ENCODE peak calls at places on chromosomes 12 and 14, in nine cellular contexts. One of them, this sample, is unnamed.

GRCh38 chr12:129083121-129083520 is 229.8 kb downstream of the GLT1D1 start:
- DNase-seq in cardiac fibroblast: no peak
- DNase-seq in ACHN: no peak
- DNase-seq in WTC11: no peak
- DNase-seq in OCI-LY7: no peak
- DNase-seq in stimulated activated CD4-positive, alpha-beta T cell treated with anti-CD3 and anti-CD28 coated beads, Interleukin-15, amount 100 ng/mL, for 1 hour: no peak
- DNase-seq in stimulated activated CD8-positive, alpha-beta memory T cell treated with anti-CD3 and anti-CD28 coated beads, Interleukin-7, amount 100 ng/mL, for 1 hour: no peak
- DNase-seq in NCI-H510A: no peak
- DNase-seq in NCI-H2171 treated with DMSO at 0.1 percent for 48 hours: no peak
- DNase-seq in this sample: no peak

GRCh38 chr12:114916531-114916930 is 232.6 kb upstream of the TBX3 start:
- DNase-seq in cardiac fibroblast: no peak
- DNase-seq in ACHN: no peak
- DNase-seq in WTC11: no peak
- DNase-seq in OCI-LY7: no peak
- DNase-seq in stimulated activated CD4-positive, alpha-beta T cell treated with anti-CD3 and anti-CD28 coated beads, Interleukin-15, amount 100 ng/mL, for 1 hour: no peak
- DNase-seq in stimulated activated CD8-positive, alpha-beta memory T cell treated with anti-CD3 and anti-CD28 coated beads, Interleukin-7, amount 100 ng/mL, for 1 hour: no peak
- DNase-seq in NCI-H510A: no peak
- DNase-seq in NCI-H2171 treated with DMSO at 0.1 percent for 48 hours: no peak
- DNase-seq in this sample: no peak

GRCh38 chr12:94244165-94245133 is 96.1 kb downstream of the PLXNC1 start:
- DNase-seq in cardiac fibroblast: no peak
- DNase-seq in ACHN: no peak
- DNase-seq in WTC11: no peak
- DNase-seq in OCI-LY7: peak; percentile 51
- DNase-seq in stimulated activated CD4-positive, alpha-beta T cell treated with anti-CD3 and anti-CD28 coated beads, Interleukin-15, amount 100 ng/mL, for 1 hour: no peak
- DNase-seq in stimulated activated CD8-positive, alpha-beta memory T cell treated with anti-CD3 and anti-CD28 coated beads, Interleukin-7, amount 100 ng/mL, for 1 hour: peak; percentile 20
- DNase-seq in NCI-H510A: no peak
- DNase-seq in NCI-H2171 treated with DMSO at 0.1 percent for 48 hours: no peak
- DNase-seq in this sample: no peak

GRCh38 chr14:34718750-34719304 is 4.4 kb upstream of the CFL2 start:
- DNase-seq in cardiac fibroblast: peak; percentile 68
- DNase-seq in ACHN: no peak
- DNase-seq in WTC11: no peak
- DNase-seq in OCI-LY7: no peak
- DNase-seq in stimulated activated CD4-positive, alpha-beta T cell treated with anti-CD3 and anti-CD28 coated beads, Interleukin-15, amount 100 ng/mL, for 1 hour: no peak
- DNase-seq in stimulated activated CD8-positive, alpha-beta memory T cell treated with anti-CD3 and anti-CD28 coated beads, Interleukin-7, amount 100 ng/mL, for 1 hour: no peak
- DNase-seq in NCI-H510A: no peak
- DNase-seq in NCI-H2171 treated with DMSO at 0.1 percent for 48 hours: no peak
- DNase-seq in this sample: no peak

GRCh38 chr12:76183459-76184186 is 99.1 kb upstream of the NAP1L1 start:
- DNase-seq in cardiac fibroblast: peak; percentile 99
- DNase-seq in ACHN: peak; percentile 97
- DNase-seq in WTC11: no peak
- DNase-seq in OCI-LY7: no peak
- DNase-seq in stimulated activated CD4-positive, alpha-beta T cell treated with anti-CD3 and anti-CD28 coated beads, Interleukin-15, amount 100 ng/mL, for 1 hour: no peak
- DNase-seq in stimulated activated CD8-positive, alpha-beta memory T cell treated with anti-CD3 and anti-CD28 coated beads, Interleukin-7, amount 100 ng/mL, for 1 hour: no peak
- DNase-seq in NCI-H510A: no peak
- DNase-seq in NCI-H2171 treated with DMSO at 0.1 percent for 48 hours: no peak
- DNase-seq in this sample: no peak

GRCh38 chr12:63003223-63003819 is 68.4 kb upstream of the PPM1H start:
- DNase-seq in cardiac fibroblast: no peak
- DNase-seq in ACHN: no peak
- DNase-seq in WTC11: no peak
- DNase-seq in OCI-LY7: no peak
- DNase-seq in stimulated activated CD4-positive, alpha-beta T cell treated with anti-CD3 and anti-CD28 coated beads, Interleukin-15, amount 100 ng/mL, for 1 hour: no peak
- DNase-seq in stimulated activated CD8-positive, alpha-beta memory T cell treated with anti-CD3 and anti-CD28 coated beads, Interleukin-7, amount 100 ng/mL, for 1 hour: no peak
- DNase-seq in NCI-H510A: no peak
- DNase-seq in NCI-H2171 treated with DMSO at 0.1 percent for 48 hours: no peak
- DNase-seq in this sample: no peak

GRCh38 chr12:73731658-73732057 is 806.0 kb upstream of the ATXN7L3B start:
- DNase-seq in cardiac fibroblast: no peak
- DNase-seq in ACHN: no peak
- DNase-seq in WTC11: no peak
- DNase-seq in OCI-LY7: no peak
- DNase-seq in stimulated activated CD4-positive, alpha-beta T cell treated with anti-CD3 and anti-CD28 coated beads, Interleukin-15, amount 100 ng/mL, for 1 hour: no peak
- DNase-seq in stimulated activated CD8-positive, alpha-beta memory T cell treated with anti-CD3 and anti-CD28 coated beads, Interleukin-7, amount 100 ng/mL, for 1 hour: no peak
- DNase-seq in NCI-H510A: no peak
- DNase-seq in NCI-H2171 treated with DMSO at 0.1 percent for 48 hours: no peak
- DNase-seq in this sample: no peak

GRCh38 chr12:124543591-124544310 is 23.7 kb downstream of the NCOR2 start:
- DNase-seq in cardiac fibroblast: no peak
- DNase-seq in ACHN: peak; percentile 96
- DNase-seq in WTC11: no peak
- DNase-seq in OCI-LY7: peak; percentile 61
- DNase-seq in stimulated activated CD4-positive, alpha-beta T cell treated with anti-CD3 and anti-CD28 coated beads, Interleukin-15, amount 100 ng/mL, for 1 hour: no peak
- DNase-seq in stimulated activated CD8-positive, alpha-beta memory T cell treated with anti-CD3 and anti-CD28 coated beads, Interleukin-7, amount 100 ng/mL, for 1 hour: no peak
- DNase-seq in NCI-H510A: no peak
- DNase-seq in NCI-H2171 treated with DMSO at 0.1 percent for 48 hours: peak; percentile 81
- DNase-seq in this sample: no peak

GRCh38 chr14:101707285-101707842 is 54.1 kb upstream of the PPP2R5C start:
- DNase-seq in cardiac fibroblast: peak; percentile 90
- DNase-seq in ACHN: peak; percentile 64
- DNase-seq in WTC11: peak; percentile 67
- DNase-seq in OCI-LY7: peak; percentile 83
- DNase-seq in stimulated activated CD4-positive, alpha-beta T cell treated with anti-CD3 and anti-CD28 coated beads, Interleukin-15, amount 100 ng/mL, for 1 hour: no peak
- DNase-seq in stimulated activated CD8-positive, alpha-beta memory T cell treated with anti-CD3 and anti-CD28 coated beads, Interleukin-7, amount 100 ng/mL, for 1 hour: no peak
- DNase-seq in NCI-H510A: peak; percentile 41
- DNase-seq in NCI-H2171 treated with DMSO at 0.1 percent for 48 hours: peak; percentile 83
- DNase-seq in this sample: peak; percentile 59

GRCh38 chr14:35047961-35048513 is 2.0 kb downstream of the FAM177A1 start:
- DNase-seq in cardiac fibroblast: no peak
- DNase-seq in ACHN: no peak
- DNase-seq in WTC11: no peak
- DNase-seq in OCI-LY7: no peak
- DNase-seq in stimulated activated CD4-positive, alpha-beta T cell treated with anti-CD3 and anti-CD28 coated beads, Interleukin-15, amount 100 ng/mL, for 1 hour: no peak
- DNase-seq in stimulated activated CD8-positive, alpha-beta memory T cell treated with anti-CD3 and anti-CD28 coated beads, Interleukin-7, amount 100 ng/mL, for 1 hour: no peak
- DNase-seq in NCI-H510A: no peak
- DNase-seq in NCI-H2171 treated with DMSO at 0.1 percent for 48 hours: no peak
- DNase-seq in this sample: no peak

GRCh38 chr12:132561784-132562156 is 48.6 kb downstream of the LRCOL1 start:
- DNase-seq in cardiac fibroblast: no peak
- DNase-seq in ACHN: peak; percentile 64
- DNase-seq in WTC11: peak; percentile 77
- DNase-seq in OCI-LY7: peak; percentile 48
- DNase-seq in stimulated activated CD4-positive, alpha-beta T cell treated with anti-CD3 and anti-CD28 coated beads, Interleukin-15, amount 100 ng/mL, for 1 hour: no peak
- DNase-seq in stimulated activated CD8-positive, alpha-beta memory T cell treated with anti-CD3 and anti-CD28 coated beads, Interleukin-7, amount 100 ng/mL, for 1 hour: no peak
- DNase-seq in NCI-H510A: no peak
- DNase-seq in NCI-H2171 treated with DMSO at 0.1 percent for 48 hours: peak; percentile 18
- DNase-seq in this sample: no peak

GRCh38 chr12:122988612-122989442 is 8.3 kb downstream of the ARL6IP4 start:
- DNase-seq in cardiac fibroblast: no peak
- DNase-seq in ACHN: no peak
- DNase-seq in WTC11: no peak
- DNase-seq in OCI-LY7: no peak
- DNase-seq in stimulated activated CD4-positive, alpha-beta T cell treated with anti-CD3 and anti-CD28 coated beads, Interleukin-15, amount 100 ng/mL, for 1 hour: no peak
- DNase-seq in stimulated activated CD8-positive, alpha-beta memory T cell treated with anti-CD3 and anti-CD28 coated beads, Interleukin-7, amount 100 ng/mL, for 1 hour: no peak
- DNase-seq in NCI-H510A: no peak
- DNase-seq in NCI-H2171 treated with DMSO at 0.1 percent for 48 hours: no peak
- DNase-seq in this sample: no peak

GRCh38 chr14:92704036-92704804 is 44.2 kb downstream of the LGMN start:
- DNase-seq in cardiac fibroblast: no peak
- DNase-seq in ACHN: no peak
- DNase-seq in WTC11: no peak
- DNase-seq in OCI-LY7: peak; percentile 53
- DNase-seq in stimulated activated CD4-positive, alpha-beta T cell treated with anti-CD3 and anti-CD28 coated beads, Interleukin-15, amount 100 ng/mL, for 1 hour: no peak
- DNase-seq in stimulated activated CD8-positive, alpha-beta memory T cell treated with anti-CD3 and anti-CD28 coated beads, Interleukin-7, amount 100 ng/mL, for 1 hour: no peak
- DNase-seq in NCI-H510A: no peak
- DNase-seq in NCI-H2171 treated with DMSO at 0.1 percent for 48 hours: no peak
- DNase-seq in this sample: no peak

GRCh38 chr12:26869908-26870459 is 37.0 kb upstream of the ITPR2 start:
- DNase-seq in cardiac fibroblast: no peak
- DNase-seq in ACHN: no peak
- DNase-seq in WTC11: no peak
- DNase-seq in OCI-LY7: no peak
- DNase-seq in stimulated activated CD4-positive, alpha-beta T cell treated with anti-CD3 and anti-CD28 coated beads, Interleukin-15, amount 100 ng/mL, for 1 hour: no peak
- DNase-seq in stimulated activated CD8-positive, alpha-beta memory T cell treated with anti-CD3 and anti-CD28 coated beads, Interleukin-7, amount 100 ng/mL, for 1 hour: no peak
- DNase-seq in NCI-H510A: peak; percentile 5
- DNase-seq in NCI-H2171 treated with DMSO at 0.1 percent for 48 hours: no peak
- DNase-seq in this sample: no peak

GRCh38 chr12:109804820-109805761 is 28.1 kb downstream of the TRPV4 start:
- DNase-seq in cardiac fibroblast: peak; percentile 64
- DNase-seq in ACHN: peak; percentile 63
- DNase-seq in WTC11: peak; percentile 82
- DNase-seq in OCI-LY7: peak; percentile 62
- DNase-seq in stimulated activated CD4-positive, alpha-beta T cell treated with anti-CD3 and anti-CD28 coated beads, Interleukin-15, amount 100 ng/mL, for 1 hour: peak; percentile 36
- DNase-seq in stimulated activated CD8-positive, alpha-beta memory T cell treated with anti-CD3 and anti-CD28 coated beads, Interleukin-7, amount 100 ng/mL, for 1 hour: peak; percentile 32
- DNase-seq in NCI-H510A: no peak
- DNase-seq in NCI-H2171 treated with DMSO at 0.1 percent for 48 hours: peak; percentile 46
- DNase-seq in this sample: no peak

GRCh38 chr12:90401185-90401584 is 553.8 kb downstream of the CCER1 start:
- DNase-seq in cardiac fibroblast: no peak
- DNase-seq in ACHN: no peak
- DNase-seq in WTC11: no peak
- DNase-seq in OCI-LY7: no peak
- DNase-seq in stimulated activated CD4-positive, alpha-beta T cell treated with anti-CD3 and anti-CD28 coated beads, Interleukin-15, amount 100 ng/mL, for 1 hour: no peak
- DNase-seq in stimulated activated CD8-positive, alpha-beta memory T cell treated with anti-CD3 and anti-CD28 coated beads, Interleukin-7, amount 100 ng/mL, for 1 hour: no peak
- DNase-seq in NCI-H510A: no peak
- DNase-seq in NCI-H2171 treated with DMSO at 0.1 percent for 48 hours: no peak
- DNase-seq in this sample: no peak

GRCh38 chr12:77625441-77625840 is 205.3 kb upstream of the NAV3 start:
- DNase-seq in cardiac fibroblast: peak; percentile 82
- DNase-seq in ACHN: peak; percentile 78
- DNase-seq in WTC11: no peak
- DNase-seq in OCI-LY7: no peak
- DNase-seq in stimulated activated CD4-positive, alpha-beta T cell treated with anti-CD3 and anti-CD28 coated beads, Interleukin-15, amount 100 ng/mL, for 1 hour: no peak
- DNase-seq in stimulated activated CD8-positive, alpha-beta memory T cell treated with anti-CD3 and anti-CD28 coated beads, Interleukin-7, amount 100 ng/mL, for 1 hour: no peak
- DNase-seq in NCI-H510A: no peak
- DNase-seq in NCI-H2171 treated with DMSO at 0.1 percent for 48 hours: no peak
- DNase-seq in this sample: no peak

GRCh38 chr14:105917933-105918436 is 391.6 kb downstream of the TMEM121 start:
- DNase-seq in cardiac fibroblast: no peak
- DNase-seq in ACHN: no peak
- DNase-seq in WTC11: no peak
- DNase-seq in OCI-LY7: no peak
- DNase-seq in stimulated activated CD4-positive, alpha-beta T cell treated with anti-CD3 and anti-CD28 coated beads, Interleukin-15, amount 100 ng/mL, for 1 hour: no peak
- DNase-seq in stimulated activated CD8-positive, alpha-beta memory T cell treated with anti-CD3 and anti-CD28 coated beads, Interleukin-7, amount 100 ng/mL, for 1 hour: no peak
- DNase-seq in NCI-H510A: no peak
- DNase-seq in NCI-H2171 treated with DMSO at 0.1 percent for 48 hours: no peak
- DNase-seq in this sample: no peak

GRCh38 chr12:74647241-74647640 is 109.6 kb downstream of the ATXN7L3B start:
- DNase-seq in cardiac fibroblast: no peak
- DNase-seq in ACHN: no peak
- DNase-seq in WTC11: no peak
- DNase-seq in OCI-LY7: no peak
- DNase-seq in stimulated activated CD4-positive, alpha-beta T cell treated with anti-CD3 and anti-CD28 coated beads, Interleukin-15, amount 100 ng/mL, for 1 hour: no peak
- DNase-seq in stimulated activated CD8-positive, alpha-beta memory T cell treated with anti-CD3 and anti-CD28 coated beads, Interleukin-7, amount 100 ng/mL, for 1 hour: no peak
- DNase-seq in NCI-H510A: no peak
- DNase-seq in NCI-H2171 treated with DMSO at 0.1 percent for 48 hours: no peak
- DNase-seq in this sample: no peak

GRCh38 chr12:88585054-88585453 is 4.8 kb upstream of the KITLG start:
- DNase-seq in cardiac fibroblast: no peak
- DNase-seq in ACHN: no peak
- DNase-seq in WTC11: no peak
- DNase-seq in OCI-LY7: no peak
- DNase-seq in stimulated activated CD4-positive, alpha-beta T cell treated with anti-CD3 and anti-CD28 coated beads, Interleukin-15, amount 100 ng/mL, for 1 hour: no peak
- DNase-seq in stimulated activated CD8-positive, alpha-beta memory T cell treated with anti-CD3 and anti-CD28 coated beads, Interleukin-7, amount 100 ng/mL, for 1 hour: no peak
- DNase-seq in NCI-H510A: no peak
- DNase-seq in NCI-H2171 treated with DMSO at 0.1 percent for 48 hours: no peak
- DNase-seq in this sample: no peak

GRCh38 chr12:89993632-89994031 is 285.0 kb upstream of the ATP2B1 start:
- DNase-seq in cardiac fibroblast: no peak
- DNase-seq in ACHN: no peak
- DNase-seq in WTC11: no peak
- DNase-seq in OCI-LY7: no peak
- DNase-seq in stimulated activated CD4-positive, alpha-beta T cell treated with anti-CD3 and anti-CD28 coated beads, Interleukin-15, amount 100 ng/mL, for 1 hour: no peak
- DNase-seq in stimulated activated CD8-positive, alpha-beta memory T cell treated with anti-CD3 and anti-CD28 coated beads, Interleukin-7, amount 100 ng/mL, for 1 hour: no peak
- DNase-seq in NCI-H510A: no peak
- DNase-seq in NCI-H2171 treated with DMSO at 0.1 percent for 48 hours: no peak
- DNase-seq in this sample: no peak

GRCh38 chr12:125017801-125018200 is 24.4 kb downstream of the BRI3BP start:
- DNase-seq in cardiac fibroblast: no peak
- DNase-seq in ACHN: no peak
- DNase-seq in WTC11: no peak
- DNase-seq in OCI-LY7: no peak
- DNase-seq in stimulated activated CD4-positive, alpha-beta T cell treated with anti-CD3 and anti-CD28 coated beads, Interleukin-15, amount 100 ng/mL, for 1 hour: no peak
- DNase-seq in stimulated activated CD8-positive, alpha-beta memory T cell treated with anti-CD3 and anti-CD28 coated beads, Interleukin-7, amount 100 ng/mL, for 1 hour: no peak
- DNase-seq in NCI-H510A: no peak
- DNase-seq in NCI-H2171 treated with DMSO at 0.1 percent for 48 hours: no peak
- DNase-seq in this sample: no peak

GRCh38 chr14:64324461-64325255 is 30.5 kb upstream of the ESR2 start:
- DNase-seq in cardiac fibroblast: peak; percentile 58
- DNase-seq in ACHN: no peak
- DNase-seq in WTC11: no peak
- DNase-seq in OCI-LY7: no peak
- DNase-seq in stimulated activated CD4-positive, alpha-beta T cell treated with anti-CD3 and anti-CD28 coated beads, Interleukin-15, amount 100 ng/mL, for 1 hour: no peak
- DNase-seq in stimulated activated CD8-positive, alpha-beta memory T cell treated with anti-CD3 and anti-CD28 coated beads, Interleukin-7, amount 100 ng/mL, for 1 hour: no peak
- DNase-seq in NCI-H510A: no peak
- DNase-seq in NCI-H2171 treated with DMSO at 0.1 percent for 48 hours: peak; percentile 93
- DNase-seq in this sample: no peak

GRCh38 chr14:26199599-26200370 is 398.0 kb downstream of the NOVA1 start:
- DNase-seq in cardiac fibroblast: peak; percentile 48
- DNase-seq in ACHN: peak; percentile 40
- DNase-seq in WTC11: no peak
- DNase-seq in OCI-LY7: no peak
- DNase-seq in stimulated activated CD4-positive, alpha-beta T cell treated with anti-CD3 and anti-CD28 coated beads, Interleukin-15, amount 100 ng/mL, for 1 hour: no peak
- DNase-seq in stimulated activated CD8-positive, alpha-beta memory T cell treated with anti-CD3 and anti-CD28 coated beads, Interleukin-7, amount 100 ng/mL, for 1 hour: no peak
- DNase-seq in NCI-H510A: no peak
- DNase-seq in NCI-H2171 treated with DMSO at 0.1 percent for 48 hours: no peak
- DNase-seq in this sample: no peak

GRCh38 chr12:95736631-95737030 is 53.9 kb downstream of the NTN4 start:
- DNase-seq in cardiac fibroblast: no peak
- DNase-seq in ACHN: no peak
- DNase-seq in WTC11: no peak
- DNase-seq in OCI-LY7: no peak
- DNase-seq in stimulated activated CD4-positive, alpha-beta T cell treated with anti-CD3 and anti-CD28 coated beads, Interleukin-15, amount 100 ng/mL, for 1 hour: no peak
- DNase-seq in stimulated activated CD8-positive, alpha-beta memory T cell treated with anti-CD3 and anti-CD28 coated beads, Interleukin-7, amount 100 ng/mL, for 1 hour: no peak
- DNase-seq in NCI-H510A: no peak
- DNase-seq in NCI-H2171 treated with DMSO at 0.1 percent for 48 hours: no peak
- DNase-seq in this sample: no peak

GRCh38 chr14:88729159-88729558 is 63.6 kb downstream of the EML5 start:
- DNase-seq in cardiac fibroblast: peak; percentile 2
- DNase-seq in ACHN: peak; percentile 1
- DNase-seq in WTC11: no peak
- DNase-seq in OCI-LY7: no peak
- DNase-seq in stimulated activated CD4-positive, alpha-beta T cell treated with anti-CD3 and anti-CD28 coated beads, Interleukin-15, amount 100 ng/mL, for 1 hour: no peak
- DNase-seq in stimulated activated CD8-positive, alpha-beta memory T cell treated with anti-CD3 and anti-CD28 coated beads, Interleukin-7, amount 100 ng/mL, for 1 hour: no peak
- DNase-seq in NCI-H510A: no peak
- DNase-seq in NCI-H2171 treated with DMSO at 0.1 percent for 48 hours: no peak
- DNase-seq in this sample: no peak

GRCh38 chr14:40252817-40253447 is 820.7 kb upstream of the FBXO33 start:
- DNase-seq in cardiac fibroblast: no peak
- DNase-seq in ACHN: no peak
- DNase-seq in WTC11: peak; percentile 11
- DNase-seq in OCI-LY7: peak; percentile 19
- DNase-seq in stimulated activated CD4-positive, alpha-beta T cell treated with anti-CD3 and anti-CD28 coated beads, Interleukin-15, amount 100 ng/mL, for 1 hour: no peak
- DNase-seq in stimulated activated CD8-positive, alpha-beta memory T cell treated with anti-CD3 and anti-CD28 coated beads, Interleukin-7, amount 100 ng/mL, for 1 hour: no peak
- DNase-seq in NCI-H510A: no peak
- DNase-seq in NCI-H2171 treated with DMSO at 0.1 percent for 48 hours: peak; percentile 5
- DNase-seq in this sample: no peak

GRCh38 chr14:91872517-91873470 is 5.5 kb upstream of the TC2N start:
- DNase-seq in cardiac fibroblast: peak; percentile 80
- DNase-seq in ACHN: no peak
- DNase-seq in WTC11: no peak
- DNase-seq in OCI-LY7: peak; percentile 53
- DNase-seq in stimulated activated CD4-positive, alpha-beta T cell treated with anti-CD3 and anti-CD28 coated beads, Interleukin-15, amount 100 ng/mL, for 1 hour: peak; percentile 28
- DNase-seq in stimulated activated CD8-positive, alpha-beta memory T cell treated with anti-CD3 and anti-CD28 coated beads, Interleukin-7, amount 100 ng/mL, for 1 hour: no peak
- DNase-seq in NCI-H510A: no peak
- DNase-seq in NCI-H2171 treated with DMSO at 0.1 percent for 48 hours: no peak
- DNase-seq in this sample: peak; percentile 98

GRCh38 chr12:113748707-113749432 is 217.3 kb downstream of the RBM19 start:
- DNase-seq in cardiac fibroblast: no peak
- DNase-seq in ACHN: no peak
- DNase-seq in WTC11: no peak
- DNase-seq in OCI-LY7: no peak
- DNase-seq in stimulated activated CD4-positive, alpha-beta T cell treated with anti-CD3 and anti-CD28 coated beads, Interleukin-15, amount 100 ng/mL, for 1 hour: no peak
- DNase-seq in stimulated activated CD8-positive, alpha-beta memory T cell treated with anti-CD3 and anti-CD28 coated beads, Interleukin-7, amount 100 ng/mL, for 1 hour: no peak
- DNase-seq in NCI-H510A: no peak
- DNase-seq in NCI-H2171 treated with DMSO at 0.1 percent for 48 hours: no peak
- DNase-seq in this sample: no peak

GRCh38 chr12:132427177-132427725 is 62.7 kb upstream of the FBRSL1 start:
- DNase-seq in cardiac fibroblast: no peak
- DNase-seq in ACHN: no peak
- DNase-seq in WTC11: no peak
- DNase-seq in OCI-LY7: no peak
- DNase-seq in stimulated activated CD4-positive, alpha-beta T cell treated with anti-CD3 and anti-CD28 coated beads, Interleukin-15, amount 100 ng/mL, for 1 hour: no peak
- DNase-seq in stimulated activated CD8-positive, alpha-beta memory T cell treated with anti-CD3 and anti-CD28 coated beads, Interleukin-7, amount 100 ng/mL, for 1 hour: no peak
- DNase-seq in NCI-H510A: no peak
- DNase-seq in NCI-H2171 treated with DMSO at 0.1 percent for 48 hours: no peak
- DNase-seq in this sample: no peak

GRCh38 chr12:52230364-52231281 is 2.4 kb upstream of the KRT7 start:
- DNase-seq in cardiac fibroblast: peak; percentile 96
- DNase-seq in ACHN: peak; percentile 75
- DNase-seq in WTC11: no peak
- DNase-seq in OCI-LY7: no peak
- DNase-seq in stimulated activated CD4-positive, alpha-beta T cell treated with anti-CD3 and anti-CD28 coated beads, Interleukin-15, amount 100 ng/mL, for 1 hour: no peak
- DNase-seq in stimulated activated CD8-positive, alpha-beta memory T cell treated with anti-CD3 and anti-CD28 coated beads, Interleukin-7, amount 100 ng/mL, for 1 hour: no peak
- DNase-seq in NCI-H510A: no peak
- DNase-seq in NCI-H2171 treated with DMSO at 0.1 percent for 48 hours: no peak
- DNase-seq in this sample: no peak